ENCODE peak calls at places on chromosome 21, in six cellular contexts. N is left ventricle myocardium inferior, O is lung, V is GM23338, C is GM06990, K is fibroblast of mammary gland. A is an unnamed sample.
A peak's percentile ranks its signal among the peaks of the same experiment; 100 is the strongest.

GRCh38 chr21:25176637-25177412 is 430.5 kb downstream of the MRPL39 start:
- DNase-seq in N (no peak), O (no peak), V (no peak), C (peak; percentile 73), K (no peak), A (peak; percentile 71)

GRCh38 chr21:21712761-21713558 is 714.8 kb downstream of the NCAM2 start:
- DNase-seq in N (no peak), O (no peak), V (no peak), C (no peak), K (peak; percentile 73), A (no peak)

GRCh38 chr21:26732442-26733221 is 112.6 kb downstream of the ADAMTS1 start:
- DNase-seq in N (no peak), O (peak; percentile 55), V (peak; percentile 85), C (no peak), K (peak; percentile 60), A (peak; percentile 32)

GRCh38 chr21:41879190-41879998 is at the start of gene PRDM15:
- DNase-seq in N (peak; percentile 86), O (peak; percentile 78), V (peak; percentile 90), C (peak; percentile 84), K (peak; percentile 76), A (peak; percentile 93)

GRCh38 chr21:43775190-43775589 is 918 bp downstream of the CSTB start:
- DNase-seq in N (no peak), O (no peak), V (no peak), C (no peak), K (no peak), A (no peak)

GRCh38 chr21:44092201-44092600 is 15.0 kb upstream of the PWP2 start:
- DNase-seq in N (no peak), O (peak; percentile 11), V (no peak), C (no peak), K (no peak), A (no peak)

GRCh38 chr21:34791776-34792503 is 123.1 kb downstream of the CLIC6 start:
- DNase-seq in N (no peak), O (no peak), V (peak; percentile 41), C (no peak), K (no peak), A (no peak)

GRCh38 chr21:27213328-27213727 is 246.4 kb upstream of the ADAMTS5 start:
- DNase-seq in N (no peak), O (no peak), V (peak; percentile 62), C (no peak), K (peak; percentile 49), A (no peak)

GRCh38 chr21:44013380-44014088 is 1.4 kb downstream of the TRAPPC10 start:
- DNase-seq in N (no peak), O (no peak), V (peak; percentile 34), C (no peak), K (no peak), A (peak; percentile 74)

GRCh38 chr21:41477641-41478318 is 30.2 kb downstream of the TMPRSS2 start:
- DNase-seq in N (no peak), O (no peak), V (peak; percentile 62), C (no peak), K (no peak), A (no peak)

GRCh38 chr21:14968821-14969220 is 96.0 kb downstream of the NRIP1 start:
- DNase-seq in N (no peak), O (no peak), V (no peak), C (no peak), K (no peak), A (no peak)

GRCh38 chr21:40291560-40291959 is 424.3 kb downstream of the PCP4 start:
- DNase-seq in N (no peak), O (no peak), V (no peak), C (no peak), K (no peak), A (no peak)

GRCh38 chr21:44291936-44292811 is 6.5 kb downstream of the AIRE start:
- DNase-seq in N (no peak), O (no peak), V (peak; percentile 51), C (peak; percentile 3), K (no peak), A (no peak)

GRCh38 chr21:39033878-39034589 is 149.2 kb downstream of the PSMG1 start:
- DNase-seq in N (no peak), O (peak; percentile 77), V (no peak), C (no peak), K (no peak), A (no peak)

GRCh38 chr21:41136286-41136685 is 31.7 kb upstream of the BACE2 start:
- DNase-seq in N (no peak), O (no peak), V (no peak), C (no peak), K (no peak), A (no peak)

GRCh38 chr21:37671381-37671780 is 244.9 kb downstream of the KCNJ6 start:
- DNase-seq in N (no peak), O (no peak), V (no peak), C (no peak), K (no peak), A (no peak)

GRCh38 chr21:41507521-41508414 is at the start of gene TMPRSS2:
- DNase-seq in N (no peak), O (peak; percentile 85), V (peak; percentile 80), C (no peak), K (no peak), A (no peak)

GRCh38 chr21:42685954-42686500 is 32.6 kb downstream of the PDE9A start:
- DNase-seq in N (no peak), O (no peak), V (no peak), C (no peak), K (no peak), A (no peak)

GRCh38 chr21:41835711-41836154 is 43.4 kb downstream of the PRDM15 start:
- DNase-seq in N (no peak), O (no peak), V (no peak), C (no peak), K (no peak), A (no peak)

GRCh38 chr21:23507501-23507900 is 2099.8 kb downstream of the MRPL39 start:
- DNase-seq in N (no peak), O (no peak), V (no peak), C (no peak), K (no peak), A (no peak)

GRCh38 chr21:38985423-38986378 is 180.0 kb downstream of the ETS2 start:
- DNase-seq in N (peak; percentile 72), O (peak; percentile 42), V (no peak), C (peak; percentile 34), K (peak; percentile 98), A (peak; percentile 38)

GRCh38 chr21:25670726-25671125 is 31.7 kb downstream of the JAM2 start:
- DNase-seq in N (no peak), O (no peak), V (no peak), C (no peak), K (peak; percentile 87), A (no peak)

GRCh38 chr21:32844653-32845443 is 73.3 kb upstream of the PAXBP1 start:
- DNase-seq in N (no peak), O (no peak), V (no peak), C (no peak), K (peak; percentile 98), A (no peak)

GRCh38 chr21:37631319-37632117 is 264.9 kb downstream of the DYRK1A start:
- DNase-seq in N (no peak), O (no peak), V (peak; percentile 86), C (peak; percentile 54), K (no peak), A (peak; percentile 87)

DNA sequence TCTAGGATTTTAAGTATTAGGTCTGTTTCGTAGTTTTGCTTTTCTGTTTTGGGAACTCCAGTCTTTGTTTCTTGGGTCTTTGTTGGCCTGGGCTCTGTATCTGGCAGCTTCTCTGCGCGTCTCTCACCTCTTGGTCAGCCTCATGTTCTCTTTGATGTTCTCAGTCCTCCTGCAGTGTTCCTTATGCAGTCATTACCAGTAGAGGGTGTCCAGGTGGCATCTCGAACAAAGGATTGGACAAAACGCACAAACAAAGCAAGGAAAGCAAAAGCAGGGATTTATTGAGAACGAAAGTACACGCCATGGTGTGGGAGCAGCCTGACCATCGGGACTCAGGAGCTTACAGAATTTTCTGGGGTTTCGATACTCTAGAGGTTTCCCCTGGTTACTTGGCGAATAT is 133.7 kb upstream of the COL6A1 start:
- DNase-seq in N (no peak), O (no peak), V (no peak), C (no peak), K (no peak), A (no peak)
- TF ChIP-seq CTCF in N (no peak), O (no peak), V (no peak), C (peak; percentile 16), K (no peak), A (no peak)

DNA sequence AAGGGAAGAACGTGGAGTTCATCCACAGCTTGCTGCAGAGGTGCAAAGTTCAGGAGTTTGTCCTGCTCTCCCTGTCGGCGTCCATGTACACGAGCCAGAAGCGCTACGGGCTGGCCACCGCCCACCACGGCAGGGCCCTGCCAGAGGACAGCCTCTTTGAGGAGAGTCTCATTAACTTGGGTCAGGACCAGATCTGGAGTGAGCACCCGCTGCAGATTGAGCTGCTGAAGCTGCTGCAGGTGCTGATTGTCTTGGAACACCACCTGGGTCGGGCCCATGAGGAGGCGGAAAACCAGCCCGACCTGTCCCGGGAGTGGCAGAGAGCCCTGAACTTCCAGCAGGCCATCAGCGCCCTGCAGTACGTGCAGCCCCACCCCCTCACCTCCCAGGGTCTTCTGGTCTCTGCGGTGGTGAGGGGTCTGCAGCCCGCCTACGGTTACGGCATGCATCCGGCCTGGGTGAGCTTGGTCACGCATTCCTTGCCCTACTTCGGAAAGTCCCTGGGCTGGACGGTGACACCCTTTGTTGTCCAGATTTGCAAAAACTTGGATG is 73.8 kb upstream of the MORC3 start:
- DNase-seq in N (no peak), O (peak; percentile 31), V (no peak), C (no peak), K (no peak), A (no peak)
- H3K4me3 ChIP-seq in N (no peak overlapping the region), O (no peak overlapping the region), V (no peak overlapping the region), C (no peak overlapping the region), K (no peak overlapping the region), A (no peak overlapping the region)

GRCh38 chr21:31786164-31786920 is 54.4 kb upstream of the SCAF4 start:
- DNase-seq in N (no peak), O (peak; percentile 32), V (no peak), C (no peak), K (no peak), A (no peak)
- TF ChIP-seq CTCF in N (no peak), O (no peak), V (no peak), C (no peak), K (no peak), A (no peak)

GRCh38 chr21:17610862-17611261 is 1.8 kb downstream of the BTG3 start:
- DNase-seq in N (no peak), O (no peak), V (no peak), C (no peak), K (peak; percentile 10), A (no peak)

GRCh38 chr21:17612565-17613241 is at the start of gene BTG3:
- DNase-seq in N (peak; percentile 80), O (peak; percentile 80), V (peak; percentile 80), C (peak; percentile 90), K (peak; percentile 68), A (peak; percentile 90)

GRCh38 chr21:17612023-17612564 is 607 bp downstream of the BTG3 start:
- DNase-seq in N (peak; percentile 22), O (peak; percentile 70), V (peak; percentile 70), C (peak; percentile 54), K (peak; percentile 45), A (peak; percentile 31)

GRCh38 chr21:17611414-17612022 is 1.2 kb downstream of the BTG3 start:
- DNase-seq in N (peak; percentile 79), O (peak; percentile 75), V (peak; percentile 80), C (peak; percentile 82), K (peak; percentile 93), A (peak; percentile 86)

DNA sequence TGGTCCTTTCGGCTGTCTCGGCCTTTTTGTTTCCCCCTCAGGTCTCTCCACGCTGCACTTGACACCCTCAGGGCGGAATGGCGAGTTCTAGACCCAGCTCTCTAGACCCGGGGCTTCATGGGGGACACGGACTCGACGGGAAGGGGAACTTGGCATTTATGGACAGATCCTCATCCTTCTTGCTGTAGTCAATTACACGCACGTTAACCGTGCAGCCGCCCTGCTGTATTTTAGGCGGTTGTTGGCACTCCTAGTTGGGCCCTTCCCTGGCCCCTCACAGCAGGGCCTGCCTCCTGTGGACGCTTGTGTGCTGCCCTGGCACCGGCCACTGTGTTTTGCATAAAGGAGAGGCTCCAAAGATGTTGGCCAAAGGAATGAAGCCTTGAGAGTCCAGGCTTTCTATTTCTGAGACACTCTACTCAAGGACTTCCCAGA is 558 bp upstream of the BTG3 start:
- DNase-seq in N (no peak), O (peak; percentile 80), V (no peak), C (no peak), K (peak; percentile 10), A (no peak)
- H3K4me3 ChIP-seq in N (peak overlapping the region; percentile 86), O (peak overlapping the region; percentile 91), V (peak overlapping the region; percentile 95), C (peak overlapping the region; percentile 90), K (peak overlapping the region; percentile 48), A (peak overlapping the region; percentile 42)